ENCODE peak calls at places on chromosomes 7 and 10, in four cellular contexts. Z is bronchial epithelial cell, Y is BJ, W is PC-3. B is an unnamed sample.

GRCh38 chr10:86085686-86086085 is 280.9 kb downstream of the GRID1 start:
- DNase-seq in Z (no peak), Y (no peak), W (no peak), B (no peak)

GRCh38 chr7:140330128-140330527 is 68.2 kb downstream of the SLC37A3 start:
- DNase-seq in Z (no peak), Y (no peak), W (no peak), B (no peak)

GRCh38 chr7:28038175-28038855 is 142.3 kb downstream of the JAZF1 start:
- DNase-seq in Z (peak; percentile 7), Y (no peak), W (peak; percentile 48), B (no peak)

GRCh38 chr7:139753079-139753692 is 24.6 kb downstream of the HIPK2 start:
- DNase-seq in Z (no peak), Y (no peak), W (peak; percentile 69), B (no peak)

GRCh38 chr7:156497776-156498509 is 142.6 kb upstream of the RNF32 start:
- DNase-seq in Z (no peak), Y (no peak), W (no peak), B (no peak)

GRCh38 chr7:130274983-130275649 is 8.5 kb downstream of the CPA2 start:
- DNase-seq in Z (no peak), Y (no peak), W (no peak), B (no peak)

GRCh38 chr7:125122225-125122624 is 192.6 kb upstream of the POT1 start:
- DNase-seq in Z (no peak), Y (no peak), W (no peak), B (no peak)

GRCh38 chr10:104368406-104368805 is 14.8 kb downstream of the CFAP58 start:
- DNase-seq in Z (no peak), Y (no peak), W (no peak), B (no peak)

GRCh38 chr7:151304856-151305255 is 36.8 kb upstream of the NUB1 start:
- DNase-seq in Z (peak; percentile 10), Y (no peak), W (peak; percentile 2), B (no peak)

GRCh38 chr10:77504870-77505257 is 132.7 kb downstream of the KCNMA1 start:
- DNase-seq in Z (peak; percentile 96), Y (no peak), W (peak; percentile 100), B (peak; percentile 93)
- TF ChIP-seq CTCF in Z (peak; percentile 36), Y (no peak), W (peak; percentile 90), B (peak; percentile 25)

DNA sequence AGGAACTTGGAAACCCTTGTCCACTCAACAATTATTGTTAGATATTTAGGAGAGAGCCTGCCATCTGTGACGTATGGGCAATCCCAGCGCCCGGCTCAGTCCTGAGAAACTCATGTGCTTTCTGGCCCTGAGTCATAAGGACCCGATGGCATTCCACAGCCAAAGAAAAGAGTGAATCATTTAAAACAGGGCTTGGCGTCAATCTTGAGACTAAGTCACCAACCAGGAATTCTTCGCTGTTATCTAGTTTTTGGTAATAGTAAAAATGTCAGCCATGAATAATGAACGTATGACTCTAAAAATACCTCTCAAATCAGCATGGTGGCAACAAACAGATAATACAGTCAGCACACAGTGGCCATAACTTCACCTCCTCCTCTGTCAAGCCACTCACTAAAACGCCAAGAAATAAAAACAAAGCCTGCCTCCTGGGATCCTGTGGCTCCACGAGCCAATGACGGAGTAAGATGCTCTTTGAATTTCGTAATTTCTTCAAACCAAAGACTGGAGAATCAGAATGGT is 140.8 kb downstream of the ADAM12 start:
- DNase-seq in Z (peak; percentile 96), Y (peak; percentile 99), W (peak; percentile 94), B (peak; percentile 95)
- H3K4me3 ChIP-seq in Z (no peak overlapping the region), Y (no peak overlapping the region), W (no peak overlapping the region), B (no peak overlapping the region)

GRCh38 chr7:24587853-24588252 is 14.6 kb downstream of the PALS2 start:
- DNase-seq in Z (no peak), Y (no peak), W (peak; percentile 33), B (peak; percentile 3)
- TF ChIP-seq CTCF in Z (peak; percentile 22), Y (peak; percentile 19), W (peak; percentile 63), B (peak; percentile 25)

DNA sequence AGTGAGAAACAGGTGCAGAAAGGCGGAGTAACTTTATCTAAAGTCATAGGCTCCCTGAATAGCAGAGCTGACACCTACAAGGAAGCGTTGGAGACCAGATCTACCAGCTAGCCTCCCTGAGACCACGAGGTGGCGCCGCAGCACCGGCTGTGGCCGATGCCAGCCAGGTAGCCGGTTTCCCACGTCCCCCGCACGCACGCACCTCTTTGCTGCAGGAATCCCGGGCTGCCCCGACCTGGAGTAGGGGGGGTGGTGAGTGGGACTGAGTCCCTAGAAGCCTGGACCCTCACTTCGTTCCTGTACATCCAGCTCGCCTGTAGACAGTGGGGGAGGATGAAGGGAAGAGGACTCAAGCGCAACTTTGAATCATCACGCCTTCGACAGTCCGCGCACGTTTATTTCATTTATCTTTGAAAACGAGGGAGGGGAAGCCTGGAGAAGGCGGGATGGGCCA is 3.7 kb downstream of the ELOVL3 start:
- DNase-seq in Z (peak; percentile 73), Y (no peak), W (peak; percentile 82), B (peak; percentile 87)
- H3K4me3 ChIP-seq in Z (peak overlapping the region; percentile 46), Y (peak overlapping the region; percentile 22), W (peak overlapping the region; percentile 66), B (peak overlapping the region; percentile 24)

GRCh38 chr7:16801111-16801542 is 3.7 kb downstream of the AGR2 start:
- DNase-seq in Z (peak; percentile 95), Y (peak; percentile 17), W (peak; percentile 94), B (peak; percentile 94)
- TF ChIP-seq CTCF in Z (peak; percentile 48), Y (peak; percentile 65), W (peak; percentile 78), B (peak; percentile 71)

DNA sequence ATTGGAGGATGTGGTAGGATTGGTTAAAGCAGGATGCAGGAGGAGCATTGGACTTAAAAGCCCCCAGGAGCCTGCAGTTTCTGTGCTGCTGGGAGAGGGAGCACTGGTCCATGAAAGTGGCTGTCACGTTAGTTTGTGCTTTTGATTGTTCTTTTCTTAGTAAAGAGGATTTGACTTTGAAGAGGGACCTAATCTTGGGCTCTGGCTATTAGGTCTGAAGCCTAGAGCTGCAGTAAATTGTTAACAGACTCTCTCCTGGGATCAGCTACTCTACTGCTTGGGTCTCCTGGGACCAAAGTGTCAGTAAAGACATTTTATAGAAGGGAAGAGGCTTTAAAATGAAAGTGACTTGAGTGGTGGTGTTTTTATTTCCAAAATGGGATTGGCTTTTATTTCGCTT is 3.7 kb downstream of the ZFYVE27 start:
- DNase-seq in Z (no peak), Y (no peak), W (no peak), B (no peak)
- H3K4me3 ChIP-seq in Z (no peak overlapping the region), Y (no peak overlapping the region), W (no peak overlapping the region), B (no peak overlapping the region)

DNA sequence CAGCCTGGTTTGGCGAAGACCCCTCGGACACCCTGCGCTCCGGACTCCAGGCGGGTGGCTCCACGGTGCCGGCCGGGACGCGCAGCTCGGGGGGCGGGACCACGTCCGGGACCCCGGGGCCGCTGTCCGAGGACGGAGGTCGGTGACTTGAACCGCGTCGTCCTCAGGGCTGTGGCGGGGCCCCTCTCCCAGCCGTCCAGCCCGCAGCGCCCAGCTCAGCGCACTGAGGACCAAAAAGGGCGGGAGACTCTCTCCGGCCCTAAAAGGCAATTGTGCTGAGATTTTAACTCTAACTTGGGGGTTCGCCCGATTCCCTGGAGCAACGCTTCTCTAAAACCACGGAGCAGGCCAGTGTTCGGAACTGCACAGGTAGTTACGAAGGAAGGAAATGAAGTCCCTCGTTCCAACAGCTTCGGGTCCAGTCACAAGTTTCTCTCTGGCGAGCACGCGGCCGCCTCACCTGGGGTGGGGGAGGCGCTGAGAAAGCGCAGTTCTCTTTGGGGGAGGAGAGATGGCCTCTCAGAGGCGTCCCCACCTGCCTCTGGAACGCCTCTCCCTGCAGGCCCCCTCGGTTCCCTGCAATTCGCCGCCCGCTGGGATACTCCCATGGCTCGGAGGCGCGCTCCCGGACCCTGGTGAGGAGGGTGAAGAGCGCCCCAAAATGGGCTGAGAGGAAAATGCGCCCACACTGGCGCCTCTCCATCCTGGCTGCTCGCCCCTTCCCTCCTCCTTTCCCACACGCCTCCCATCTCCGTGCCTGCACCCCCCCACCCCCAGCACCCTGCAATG is 352.7 kb downstream of the DNAJB6 start:
- DNase-seq in Z (no peak), Y (no peak), W (no peak), B (no peak)
- TF ChIP-seq CTCF in Z (no peak), Y (no peak), W (no peak), B (no peak)